ENCODE peak calls at places on chromosomes 13 and 19, in five cellular contexts. One of them, this sample, is unnamed.
A peak's percentile ranks its signal among the peaks of the same experiment; 100 is the strongest.

GRCh38 chr13:80716610-80717081 is 375.7 kb upstream of the SPRY2 start:
- DNase-seq in psoas muscle: peak; percentile 57
- DNase-seq in upper lobe of right lung: peak; percentile 52
- DNase-seq in tibial artery: no peak
- DNase-seq in Peyer's patch: no peak
- DNase-seq in this sample: no peak

GRCh38 chr19:49014123-49014869 is 2.6 kb downstream of the LHB start:
- DNase-seq in psoas muscle: no peak
- DNase-seq in upper lobe of right lung: no peak
- DNase-seq in tibial artery: no peak
- DNase-seq in Peyer's patch: no peak
- DNase-seq in this sample: no peak

GRCh38 chr19:31264379-31264778 is 84.9 kb downstream of the TSHZ3 start:
- DNase-seq in psoas muscle: no peak
- DNase-seq in upper lobe of right lung: no peak
- DNase-seq in tibial artery: peak; percentile 4
- DNase-seq in Peyer's patch: no peak
- DNase-seq in this sample: no peak

GRCh38 chr13:84896128-84896527 is 903.1 kb downstream of the SLITRK6 start:
- DNase-seq in psoas muscle: no peak
- DNase-seq in upper lobe of right lung: no peak
- DNase-seq in tibial artery: no peak
- DNase-seq in Peyer's patch: no peak
- DNase-seq in this sample: no peak

GRCh38 chr13:114097893-114098688 is 34.3 kb downstream of the RASA3 start:
- DNase-seq in psoas muscle: peak; percentile 52
- DNase-seq in upper lobe of right lung: peak; percentile 55
- DNase-seq in tibial artery: peak; percentile 18
- DNase-seq in Peyer's patch: peak; percentile 41
- DNase-seq in this sample: no peak

GRCh38 chr19:390386-391198 is 18.4 kb downstream of the C2CD4C start:
- DNase-seq in psoas muscle: no peak
- DNase-seq in upper lobe of right lung: no peak
- DNase-seq in tibial artery: no peak
- DNase-seq in Peyer's patch: peak; percentile 21
- DNase-seq in this sample: no peak

GRCh38 chr13:25111557-25111956 is 15.6 kb downstream of the PABPC3 start:
- DNase-seq in psoas muscle: no peak
- DNase-seq in upper lobe of right lung: no peak
- DNase-seq in tibial artery: no peak
- DNase-seq in Peyer's patch: no peak
- DNase-seq in this sample: no peak

GRCh38 chr19:33660426-33661160 is 38.8 kb downstream of the CHST8 start:
- DNase-seq in psoas muscle: no peak
- DNase-seq in upper lobe of right lung: no peak
- DNase-seq in tibial artery: no peak
- DNase-seq in Peyer's patch: no peak
- DNase-seq in this sample: no peak

GRCh38 chr19:3278749-3279148 is 54.3 kb downstream of the CELF5 start:
- DNase-seq in psoas muscle: no peak
- DNase-seq in upper lobe of right lung: no peak
- DNase-seq in tibial artery: no peak
- DNase-seq in Peyer's patch: no peak
- DNase-seq in this sample: no peak

GRCh38 chr19:4301590-4302237 is 475 bp downstream of the TMIGD2 start:
- DNase-seq in psoas muscle: no peak
- DNase-seq in upper lobe of right lung: no peak
- DNase-seq in tibial artery: no peak
- DNase-seq in Peyer's patch: no peak
- DNase-seq in this sample: no peak

GRCh38 chr19:38206928-38207327 is 17.1 kb downstream of the DPF1 start:
- DNase-seq in psoas muscle: no peak
- DNase-seq in upper lobe of right lung: no peak
- DNase-seq in tibial artery: no peak
- DNase-seq in Peyer's patch: no peak
- DNase-seq in this sample: no peak

GRCh38 chr19:11127905-11128304 is 27.7 kb downstream of the SPC24 start:
- DNase-seq in psoas muscle: no peak
- DNase-seq in upper lobe of right lung: no peak
- DNase-seq in tibial artery: no peak
- DNase-seq in Peyer's patch: no peak
- DNase-seq in this sample: no peak

GRCh38 chr19:11125994-11126685 is 29.4 kb downstream of the SPC24 start:
- DNase-seq in psoas muscle: peak; percentile 85
- DNase-seq in upper lobe of right lung: peak; percentile 80
- DNase-seq in tibial artery: peak; percentile 81
- DNase-seq in Peyer's patch: peak; percentile 81
- DNase-seq in this sample: peak; percentile 80

GRCh38 chr19:11136400-11137101 is 19.0 kb downstream of the SPC24 start:
- DNase-seq in psoas muscle: no peak
- DNase-seq in upper lobe of right lung: no peak
- DNase-seq in tibial artery: no peak
- DNase-seq in Peyer's patch: no peak
- DNase-seq in this sample: no peak

GRCh38 chr19:11131471-11131870 is 24.1 kb downstream of the SPC24 start:
- DNase-seq in psoas muscle: no peak
- DNase-seq in upper lobe of right lung: no peak
- DNase-seq in tibial artery: no peak
- DNase-seq in Peyer's patch: no peak
- DNase-seq in this sample: no peak

DNA sequence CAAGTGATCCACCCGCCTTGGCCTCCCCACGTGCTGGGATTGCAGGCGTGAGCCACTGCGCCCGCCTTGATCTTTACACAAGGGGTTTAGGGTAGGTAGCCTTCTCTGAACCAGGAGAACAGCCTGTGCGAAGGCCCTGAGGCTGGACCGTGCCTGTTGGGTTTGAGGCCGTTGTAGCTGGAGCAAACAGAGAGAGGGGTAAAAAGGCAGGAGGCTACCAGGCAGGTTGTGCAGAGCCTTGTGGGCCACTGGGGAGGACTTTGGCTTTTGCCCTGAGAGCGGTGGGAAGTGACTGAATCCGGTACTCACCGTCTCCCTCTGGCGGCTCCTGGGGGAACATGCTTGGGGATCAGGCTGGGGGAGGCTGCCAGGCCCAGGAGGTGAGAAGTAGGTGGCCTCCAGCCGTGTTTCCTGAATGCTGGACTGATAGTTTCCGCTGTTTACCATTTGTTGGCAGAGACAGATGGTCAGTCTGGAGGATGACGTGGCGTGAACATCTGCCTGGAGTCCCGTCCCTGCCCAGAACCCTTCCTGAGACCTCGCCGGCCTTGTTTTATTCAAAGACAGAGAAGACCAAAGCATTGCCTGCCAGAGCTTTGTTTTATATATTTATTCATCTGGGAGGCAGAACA is 24.6 kb downstream of the SPC24 start:
- DNase-seq in psoas muscle: peak; percentile 89
- DNase-seq in upper lobe of right lung: peak; percentile 83
- DNase-seq in tibial artery: peak; percentile 83
- DNase-seq in Peyer's patch: peak; percentile 87
- DNase-seq in this sample: peak; percentile 85
- TF ChIP-seq CTCF in psoas muscle: peak; percentile 85
- TF ChIP-seq CTCF in upper lobe of right lung: peak; percentile 89
- TF ChIP-seq CTCF in tibial artery: peak; percentile 92
- TF ChIP-seq CTCF in Peyer's patch: peak; percentile 90
- TF ChIP-seq CTCF in this sample: peak; percentile 94

DNA sequence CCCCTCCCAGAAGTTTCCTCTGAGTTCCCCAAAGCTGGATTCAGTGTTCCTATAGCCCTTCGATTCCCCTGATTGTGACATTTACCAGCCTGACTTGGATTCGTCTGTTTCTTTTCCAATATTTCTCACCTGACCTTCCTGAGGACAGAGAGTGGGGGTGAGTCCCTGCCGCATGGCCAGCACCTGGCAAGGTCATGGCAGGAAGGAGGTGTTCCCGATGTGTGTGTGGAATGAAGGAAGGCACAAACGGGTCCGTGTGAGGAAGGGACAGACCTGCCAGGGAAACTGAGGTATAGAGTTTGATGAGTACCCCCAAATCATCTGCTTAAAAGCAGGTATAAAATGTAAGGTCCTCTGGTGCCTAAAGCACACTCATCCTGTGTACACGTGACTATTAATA is 3.3 kb downstream of the COL4A1 start:
- DNase-seq in psoas muscle: no peak
- DNase-seq in upper lobe of right lung: no peak
- DNase-seq in tibial artery: no peak
- DNase-seq in Peyer's patch: no peak
- DNase-seq in this sample: no peak
- H3K27me3 ChIP-seq in psoas muscle: no peaks in the 10 kb centered on the region
- H3K27me3 ChIP-seq in upper lobe of right lung: peaks cover 14% of the 10 kb centered on the region
- H3K27me3 ChIP-seq in tibial artery: no peaks in the 10 kb centered on the region
- H3K27me3 ChIP-seq in Peyer's patch: no peaks in the 10 kb centered on the region
- H3K27me3 ChIP-seq in this sample: no peaks in the 10 kb centered on the region

DNA sequence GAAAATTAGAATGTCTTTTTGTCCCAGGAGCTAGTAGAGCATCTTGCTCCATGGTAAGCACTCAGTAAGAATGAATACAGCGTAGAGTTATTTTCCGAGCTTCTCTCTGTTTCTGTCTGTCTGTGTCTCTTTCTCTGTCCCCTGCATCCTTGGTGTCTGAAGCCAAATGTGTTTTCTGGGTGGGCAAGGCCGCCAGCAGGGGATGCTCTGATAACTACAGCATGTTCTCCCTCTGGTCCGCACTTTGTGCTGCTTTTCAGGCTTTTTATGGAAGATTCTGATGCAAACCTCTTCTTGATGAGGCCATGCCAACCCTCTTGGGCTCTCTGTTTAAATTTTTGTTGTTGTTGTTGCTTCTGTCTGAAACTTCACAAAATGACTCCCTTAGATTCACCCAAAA is 142.8 kb upstream of the UBL3 start:
- DNase-seq in psoas muscle: no peak
- DNase-seq in upper lobe of right lung: no peak
- DNase-seq in tibial artery: no peak
- DNase-seq in Peyer's patch: no peak
- DNase-seq in this sample: no peak
- H3K4me3 ChIP-seq in psoas muscle: no peak overlapping the region
- H3K4me3 ChIP-seq in upper lobe of right lung: no peak overlapping the region
- H3K4me3 ChIP-seq in tibial artery: no peak overlapping the region
- H3K4me3 ChIP-seq in Peyer's patch: no peak overlapping the region
- H3K4me3 ChIP-seq in this sample: no peak overlapping the region

GRCh38 chr19:19554074-19555023 is 16.3 kb downstream of the CILP2 start:
- DNase-seq in psoas muscle: no peak
- DNase-seq in upper lobe of right lung: peak; percentile 76
- DNase-seq in tibial artery: no peak
- DNase-seq in Peyer's patch: no peak
- DNase-seq in this sample: peak; percentile 48
- TF ChIP-seq CTCF in psoas muscle: peak; percentile 54
- TF ChIP-seq CTCF in upper lobe of right lung: peak; percentile 82
- TF ChIP-seq CTCF in tibial artery: peak; percentile 60
- TF ChIP-seq CTCF in Peyer's patch: peak; percentile 73
- TF ChIP-seq CTCF in this sample: peak; percentile 82